ENCODE peak calls at places on chromosomes 13 and 19, in four cellular contexts. Y is T-helper 1 cell, X is Daoy, V is uterus. I is an unnamed sample.

GRCh38 chr13:113559901-113560644 is 24.5 kb upstream of the TFDP1 start:
- DNase-seq in X (no peak), V (peak; percentile 6), Y (no peak), I (peak; percentile 32)

GRCh38 chr13:109088528-109088927 is 459.1 kb downstream of the MYO16 start:
- DNase-seq in X (peak; percentile 11), Y (no peak), V (no peak), I (no peak)

GRCh38 chr13:34698953-34699352 is 243.1 kb upstream of the NBEA start:
- DNase-seq in Y (no peak), V (no peak), X (no peak), I (no peak)

GRCh38 chr13:111344471-111345191 is 24.2 kb downstream of the TEX29 start:
- DNase-seq in Y (no peak), V (no peak), X (peak; percentile 52), I (peak; percentile 46)

GRCh38 chr13:71865858-71866172 is 1.2 kb downstream of the DACH1 start:
- DNase-seq in V (peak; percentile 14), X (no peak), Y (no peak), I (no peak)

GRCh38 chr13:72221276-72221962 is 354.4 kb upstream of the DACH1 start:
- DNase-seq in Y (no peak), V (no peak), X (no peak), I (no peak)

GRCh38 chr19:45451181-45451849 is 16.5 kb upstream of the FOSB start:
- DNase-seq in Y (peak; percentile 78), X (peak; percentile 58), V (peak; percentile 54), I (no peak)

GRCh38 chr19:15551183-15552004 is 43.1 kb downstream of the CYP4F22 start:
- DNase-seq in V (peak; percentile 22), X (peak; percentile 75), Y (peak; percentile 66), I (no peak)

GRCh38 chr19:15210323-15210774 is 9.6 kb upstream of the NOTCH3 start:
- DNase-seq in Y (no peak), X (peak; percentile 91), V (no peak), I (peak; percentile 79)

GRCh38 chr13:27450921-27451461 is 627 bp upstream of the MTIF3 start:
- DNase-seq in V (peak; percentile 40), Y (no peak), X (peak; percentile 9), I (no peak)

GRCh38 chr19:36489920-36490415 is 607 bp upstream of the ZNF566 start:
- DNase-seq in V (peak; percentile 79), X (peak; percentile 94), Y (no peak), I (peak; percentile 86)

GRCh38 chr19:55304279-55304978 is 20.6 kb downstream of the BRSK1 start:
- DNase-seq in V (no peak), Y (peak; percentile 41), X (peak; percentile 52), I (no peak)

GRCh38 chr13:73984949-73985691 is 149.1 kb downstream of the KLF12 start:
- DNase-seq in V (no peak), X (no peak), Y (peak; percentile 67), I (no peak)

GRCh38 chr19:4633140-4633967 is 6.0 kb upstream of the TNFAIP8L1 start:
- DNase-seq in V (no peak), Y (peak; percentile 53), X (peak; percentile 96), I (peak; percentile 65)

GRCh38 chr19:4431808-4432674 is 25.6 kb downstream of the UBXN6 start:
- DNase-seq in V (no peak), Y (no peak), X (no peak), I (no peak)

GRCh38 chr13:112709825-112710783 is 20.3 kb downstream of the ATP11A start:
- DNase-seq in Y (no peak), V (no peak), X (no peak), I (no peak)

GRCh38 chr19:14089662-14090508 is 666 bp downstream of the SAMD1 start:
- DNase-seq in Y (peak; percentile 59), V (peak; percentile 53), X (peak; percentile 79), I (no peak)

GRCh38 chr13:110813646-110814624 is 100.4 kb downstream of the ING1 start:
- DNase-seq in V (no peak), X (no peak), Y (no peak), I (peak; percentile 42)

GRCh38 chr13:97226013-97226412 is 3.9 kb downstream of the MBNL2 start:
- DNase-seq in Y (no peak), V (no peak), X (no peak), I (no peak)

GRCh38 chr19:29831041-29831548 is 19.3 kb downstream of the CCNE1 start:
- DNase-seq in V (no peak), X (peak; percentile 70), Y (peak; percentile 91), I (no peak)

GRCh38 chr19:39409886-39410619 is 2.4 kb upstream of the PLEKHG2 start:
- DNase-seq in V (peak; percentile 88), X (peak; percentile 67), Y (peak; percentile 82), I (peak; percentile 85)

GRCh38 chr19:13849277-13849676 is 27.7 kb upstream of the NANOS3 start:
- DNase-seq in X (peak; percentile 13), Y (no peak), V (no peak), I (no peak)

GRCh38 chr13:20193924-20194631 is 1.3 kb upstream of the GJB2 start:
- DNase-seq in X (no peak), V (no peak), Y (peak; percentile 15), I (no peak)

GRCh38 chr19:33490041-33490451 is 31.5 kb downstream of the PEPD start:
- DNase-seq in V (no peak), Y (no peak), X (no peak), I (no peak)

GRCh38 chr19:3365447-3366103 is 808 bp upstream of the NFIC start:
- DNase-seq in V (peak; percentile 73), X (peak; percentile 74), Y (no peak), I (peak; percentile 89)

GRCh38 chr13:113802090-113802531 is 43.1 kb downstream of the TMEM255B start:
- DNase-seq in X (peak; percentile 83), Y (no peak), V (peak; percentile 71), I (no peak)

GRCh38 chr13:60990032-60990733 is 425.5 kb downstream of the PCDH20 start:
- DNase-seq in X (no peak), Y (no peak), V (no peak), I (no peak)

GRCh38 chr13:106530209-106530906 is 5.1 kb downstream of the EFNB2 start:
- DNase-seq in V (no peak), Y (no peak), X (no peak), I (no peak)

GRCh38 chr13:49683489-49683888 is 7.8 kb downstream of the EBPL start:
- DNase-seq in V (no peak), Y (peak; percentile 71), X (no peak), I (no peak)

GRCh38 chr19:6402834-6403608 is 10.1 kb upstream of the GTF2F1 start:
- DNase-seq in V (no peak), X (no peak), Y (no peak), I (no peak)

GRCh38 chr13:40666905-40667621 is 622 bp upstream of the FOXO1 start:
- DNase-seq in Y (no peak), V (peak; percentile 52), X (peak; percentile 27), I (no peak)

GRCh38 chr13:90757127-90757680 is 590.3 kb upstream of the MIR17HG start:
- DNase-seq in Y (no peak), X (no peak), V (no peak), I (no peak)

I was measured in right atrium auricular region.